ENCODE peak calls at places on chromosomes 1 and 21, in six cellular contexts. B is activated CD8-positive, alpha-beta memory T cell treated with anti-CD3 and anti-CD28 coated beads for 1 hour; Q is activated T-cell treated with anti-CD3 and anti-CD28 coated beads, Interleukin-2, amount 50 U/mL, for 72 hours; K is endothelial cell of umbilical vein; V is activated CD8-positive, alpha-beta T cell treated with anti-CD3 and anti-CD28 coated beads for 36 hours; L is T-helper 17 cell. N is an unnamed sample.

GRCh38 chr1:229694053-229694693 is 68.1 kb downstream of the URB2 start:
- DNase-seq in B (no peak), Q (no peak), K (no peak), V (no peak), L (no peak), N (peak; percentile 77)

GRCh38 chr1:208528577-208529240 is 284.5 kb upstream of the PLXNA2 start:
- DNase-seq in B (no peak), Q (no peak), K (no peak), V (no peak), L (no peak), N (peak; percentile 13)

GRCh38 chr1:44592208-44593145 is 81.8 kb downstream of the TMEM53 start:
- DNase-seq in B (no peak), Q (no peak), K (no peak), V (no peak), L (no peak), N (no peak)

GRCh38 chr1:41663671-41664400 is 179.4 kb upstream of the EDN2 start:
- DNase-seq in B (no peak), Q (no peak), K (no peak), V (no peak), L (no peak), N (no peak)

GRCh38 chr1:178388398-178389161 is 108.2 kb downstream of the CLEC20A start:
- DNase-seq in B (no peak), Q (no peak), K (no peak), V (no peak), L (no peak), N (no peak)

GRCh38 chr1:194568610-194569009 is 1382.2 kb upstream of the B3GALT2 start:
- DNase-seq in B (no peak), Q (no peak), K (no peak), V (no peak), L (no peak), N (no peak)

GRCh38 chr1:59163268-59164092 is 133.4 kb upstream of the FGGY start:
- DNase-seq in B (no peak), Q (no peak), K (peak; percentile 54), V (no peak), L (no peak), N (peak; percentile 62)

GRCh38 chr1:153752561-153753195 is 22.5 kb upstream of the SLC27A3 start:
- DNase-seq in B (no peak), Q (no peak), K (peak; percentile 85), V (no peak), L (no peak), N (no peak)

GRCh38 chr1:78054559-78054958 is 8.8 kb downstream of the GIPC2 start:
- DNase-seq in B (no peak), Q (no peak), K (peak; percentile 52), V (no peak), L (no peak), N (no peak)

GRCh38 chr1:231241751-231242150 is 739 bp downstream of the GNPAT start:
- DNase-seq in B (no peak), Q (peak; percentile 20), K (peak; percentile 22), V (peak; percentile 37), L (no peak), N (peak; percentile 26)

GRCh38 chr1:190436615-190437014 is 41.0 kb downstream of the BRINP3 start:
- DNase-seq in B (no peak), Q (no peak), K (peak; percentile 42), V (peak; percentile 4), L (no peak), N (peak; percentile 3)

GRCh38 chr21:20443558-20444155 is 554.6 kb upstream of the NCAM2 start:
- DNase-seq in B (no peak), Q (no peak), K (no peak), V (no peak), L (no peak), N (no peak)